ENCODE peak calls at places on chromosomes 2 and 18, in four cellular contexts. One of them, this sample, is unnamed.

GRCh38 chr2:147843421-147843863 is 1.4 kb upstream of the ACVR2A start:
- DNase-seq in endothelial cell of umbilical vein: no peak
- DNase-seq in GM23248: no peak
- DNase-seq in PC-3: no peak
- DNase-seq in this sample: no peak

GRCh38 chr18:73124165-73124564 is 256.4 kb upstream of the NETO1 start:
- DNase-seq in GM23248: no peak
- DNase-seq in PC-3: peak; percentile 65
- DNase-seq in endothelial cell of umbilical vein: no peak
- DNase-seq in this sample: peak; percentile 6

GRCh38 chr18:22789600-22789999 is 143.5 kb upstream of the RBBP8 start:
- DNase-seq in PC-3: no peak
- DNase-seq in endothelial cell of umbilical vein: no peak
- DNase-seq in GM23248: no peak
- DNase-seq in this sample: no peak

GRCh38 chr2:200786826-200787225 is 24.9 kb upstream of the BZW1 start:
- DNase-seq in endothelial cell of umbilical vein: peak; percentile 91
- DNase-seq in PC-3: peak; percentile 86
- DNase-seq in GM23248: peak; percentile 80
- DNase-seq in this sample: peak; percentile 43

GRCh38 chr2:64932327-64933216 is 56.6 kb upstream of the SLC1A4 start:
- DNase-seq in endothelial cell of umbilical vein: no peak
- DNase-seq in PC-3: no peak
- DNase-seq in GM23248: no peak
- DNase-seq in this sample: no peak

GRCh38 chr2:235080108-235080507 is 128.3 kb downstream of the SH3BP4 start:
- DNase-seq in GM23248: peak; percentile 83
- DNase-seq in endothelial cell of umbilical vein: no peak
- DNase-seq in PC-3: peak; percentile 71
- DNase-seq in this sample: no peak

GRCh38 chr2:20443276-20443920 is 3.5 kb upstream of the RHOB start:
- DNase-seq in PC-3: peak; percentile 71
- DNase-seq in endothelial cell of umbilical vein: peak; percentile 86
- DNase-seq in GM23248: peak; percentile 62
- DNase-seq in this sample: peak; percentile 65

GRCh38 chr2:123953848-123954247 is 71.2 kb upstream of the CNTNAP5 start:
- DNase-seq in PC-3: peak; percentile 97
- DNase-seq in GM23248: peak; percentile 19
- DNase-seq in endothelial cell of umbilical vein: no peak
- DNase-seq in this sample: peak; percentile 31

GRCh38 chr2:64168756-64169155 is 24.5 kb upstream of the PELI1 start:
- DNase-seq in endothelial cell of umbilical vein: no peak
- DNase-seq in PC-3: peak; percentile 10
- DNase-seq in GM23248: no peak
- DNase-seq in this sample: no peak

GRCh38 chr2:209682646-209683045 is 89.0 kb upstream of the UNC80 start:
- DNase-seq in PC-3: no peak
- DNase-seq in endothelial cell of umbilical vein: no peak
- DNase-seq in GM23248: no peak
- DNase-seq in this sample: no peak

GRCh38 chr2:201150454-201151020 is 32.4 kb upstream of the CASP10 start:
- DNase-seq in PC-3: no peak
- DNase-seq in endothelial cell of umbilical vein: no peak
- DNase-seq in GM23248: no peak
- DNase-seq in this sample: no peak

GRCh38 chr18:72086421-72086820 is 457.7 kb downstream of the CBLN2 start:
- DNase-seq in endothelial cell of umbilical vein: peak; percentile 39
- DNase-seq in GM23248: peak; percentile 26
- DNase-seq in PC-3: peak; percentile 44
- DNase-seq in this sample: peak; percentile 52

GRCh38 chr2:159227467-159227866 is 59.0 kb downstream of the WDSUB1 start:
- DNase-seq in GM23248: peak; percentile 42
- DNase-seq in endothelial cell of umbilical vein: no peak
- DNase-seq in PC-3: no peak
- DNase-seq in this sample: no peak

GRCh38 chr2:121974919-121975654 is 219.6 kb downstream of the TSN start:
- DNase-seq in endothelial cell of umbilical vein: peak; percentile 60
- DNase-seq in PC-3: peak; percentile 91
- DNase-seq in GM23248: peak; percentile 85
- DNase-seq in this sample: peak; percentile 92

GRCh38 chr2:181368036-181368435 is 89.2 kb upstream of the ITGA4 start:
- DNase-seq in GM23248: no peak
- DNase-seq in endothelial cell of umbilical vein: no peak
- DNase-seq in PC-3: peak; percentile 74
- DNase-seq in this sample: no peak

GRCh38 chr18:23337599-23338444 is 115.3 kb upstream of the RIOK3 start:
- DNase-seq in endothelial cell of umbilical vein: peak; percentile 58
- DNase-seq in GM23248: peak; percentile 46
- DNase-seq in PC-3: peak; percentile 12
- DNase-seq in this sample: peak; percentile 26

GRCh38 chr18:49786019-49786720 is 27.2 kb downstream of the ACAA2 start:
- DNase-seq in PC-3: no peak
- DNase-seq in endothelial cell of umbilical vein: no peak
- DNase-seq in GM23248: no peak
- DNase-seq in this sample: no peak

GRCh38 chr2:171248205-171248662 is 87.5 kb upstream of the TLK1 start:
- DNase-seq in GM23248: no peak
- DNase-seq in endothelial cell of umbilical vein: no peak
- DNase-seq in PC-3: no peak
- DNase-seq in this sample: no peak

GRCh38 chr2:143087033-143087432 is 42.2 kb upstream of the ARHGAP15 start:
- DNase-seq in endothelial cell of umbilical vein: no peak
- DNase-seq in GM23248: no peak
- DNase-seq in PC-3: no peak
- DNase-seq in this sample: no peak

GRCh38 chr2:6031165-6031867 is 339.1 kb downstream of the SOX11 start:
- DNase-seq in GM23248: no peak
- DNase-seq in PC-3: no peak
- DNase-seq in endothelial cell of umbilical vein: no peak
- DNase-seq in this sample: no peak

GRCh38 chr2:8535821-8536685 is 145.8 kb upstream of the ID2 start:
- DNase-seq in PC-3: no peak
- DNase-seq in endothelial cell of umbilical vein: no peak
- DNase-seq in GM23248: peak; percentile 54
- DNase-seq in this sample: no peak

GRCh38 chr18:43159091-43159490 is 43.6 kb upstream of the RIT2 start:
- DNase-seq in PC-3: no peak
- DNase-seq in endothelial cell of umbilical vein: no peak
- DNase-seq in GM23248: peak; percentile 6
- DNase-seq in this sample: no peak

GRCh38 chr2:236847538-236848263 is 238.0 kb upstream of the COPS8 start:
- DNase-seq in endothelial cell of umbilical vein: no peak
- DNase-seq in GM23248: no peak
- DNase-seq in PC-3: no peak
- DNase-seq in this sample: no peak

GRCh38 chr2:37633838-37634237 is 37.6 kb downstream of the CDC42EP3 start:
- DNase-seq in endothelial cell of umbilical vein: no peak
- DNase-seq in PC-3: no peak
- DNase-seq in GM23248: no peak
- DNase-seq in this sample: no peak

GRCh38 chr2:219698684-219699439 is 71.4 kb downstream of the SLC4A3 start:
- DNase-seq in PC-3: peak; percentile 62
- DNase-seq in GM23248: no peak
- DNase-seq in endothelial cell of umbilical vein: no peak
- DNase-seq in this sample: no peak

GRCh38 chr2:150866431-150866830 is 379.0 kb upstream of the RND3 start:
- DNase-seq in GM23248: peak; percentile 42
- DNase-seq in PC-3: no peak
- DNase-seq in endothelial cell of umbilical vein: no peak
- DNase-seq in this sample: no peak

GRCh38 chr18:22420649-22421048 is 2.9 kb upstream of the CTAGE1 start:
- DNase-seq in PC-3: no peak
- DNase-seq in GM23248: no peak
- DNase-seq in endothelial cell of umbilical vein: no peak
- DNase-seq in this sample: no peak

GRCh38 chr2:122145805-122146204 is 390.4 kb downstream of the TSN start:
- DNase-seq in PC-3: no peak
- DNase-seq in endothelial cell of umbilical vein: no peak
- DNase-seq in GM23248: no peak
- DNase-seq in this sample: no peak

GRCh38 chr2:71277536-71278103 is 50.7 kb upstream of the PAIP2B start:
- DNase-seq in GM23248: peak; percentile 55
- DNase-seq in endothelial cell of umbilical vein: peak; percentile 44
- DNase-seq in PC-3: peak; percentile 58
- DNase-seq in this sample: peak; percentile 35

GRCh38 chr2:212027681-212028628 is 510.6 kb downstream of the ERBB4 start:
- DNase-seq in GM23248: peak; percentile 37
- DNase-seq in endothelial cell of umbilical vein: peak; percentile 78
- DNase-seq in PC-3: no peak
- DNase-seq in this sample: no peak

GRCh38 chr2:165953306-165953654 is 296 bp downstream of the TTC21B start:
- DNase-seq in endothelial cell of umbilical vein: no peak
- DNase-seq in PC-3: peak; percentile 77
- DNase-seq in GM23248: no peak
- DNase-seq in this sample: no peak

GRCh38 chr18:41311571-41312240 is 643.3 kb upstream of the PIK3C3 start:
- DNase-seq in PC-3: no peak
- DNase-seq in GM23248: no peak
- DNase-seq in endothelial cell of umbilical vein: no peak
- DNase-seq in this sample: no peak

GRCh38 chr2:151766421-151767153 is 32.3 kb upstream of the NEB start:
- DNase-seq in GM23248: no peak
- DNase-seq in PC-3: no peak
- DNase-seq in endothelial cell of umbilical vein: peak; percentile 33
- DNase-seq in this sample: no peak

GRCh38 chr2:49616800-49617199 is 462.5 kb upstream of the FSHR start:
- DNase-seq in endothelial cell of umbilical vein: no peak
- DNase-seq in GM23248: peak; percentile 12
- DNase-seq in PC-3: peak; percentile 42
- DNase-seq in this sample: peak; percentile 40

GRCh38 chr2:231877533-231878456 is 48.4 kb downstream of the NPPC start:
- DNase-seq in endothelial cell of umbilical vein: no peak
- DNase-seq in PC-3: peak; percentile 12
- DNase-seq in GM23248: no peak
- DNase-seq in this sample: no peak

GRCh38 chr2:31379102-31379501 is 35.4 kb downstream of the XDH start:
- DNase-seq in GM23248: no peak
- DNase-seq in endothelial cell of umbilical vein: no peak
- DNase-seq in PC-3: no peak
- DNase-seq in this sample: no peak

GRCh38 chr2:132923787-132924186 is 253.8 kb upstream of the LYPD1 start:
- DNase-seq in PC-3: peak; percentile 77
- DNase-seq in GM23248: peak; percentile 56
- DNase-seq in endothelial cell of umbilical vein: no peak
- DNase-seq in this sample: peak; percentile 9

GRCh38 chr18:46668135-46668534 is 11.1 kb upstream of the LOXHD1 start:
- DNase-seq in GM23248: no peak
- DNase-seq in endothelial cell of umbilical vein: no peak
- DNase-seq in PC-3: no peak
- DNase-seq in this sample: no peak

GRCh38 chr2:63590621-63591408 is 2.1 kb downstream of the MDH1 start:
- DNase-seq in endothelial cell of umbilical vein: no peak
- DNase-seq in GM23248: peak; percentile 31
- DNase-seq in PC-3: no peak
- DNase-seq in this sample: peak; percentile 49

GRCh38 chr2:240532032-240532775 is 25.6 kb downstream of the ANKMY1 start:
- DNase-seq in GM23248: peak; percentile 19
- DNase-seq in PC-3: no peak
- DNase-seq in endothelial cell of umbilical vein: no peak
- DNase-seq in this sample: no peak
- H3K79me2 ChIP-seq in GM23248: no peaks in the 10 kb centered on the region
- H3K79me2 ChIP-seq in PC-3: no peaks in the 10 kb centered on the region
- H3K79me2 ChIP-seq in endothelial cell of umbilical vein: no peaks in the 10 kb centered on the region
- H3K79me2 ChIP-seq in this sample: no peaks in the 10 kb centered on the region

DNA sequence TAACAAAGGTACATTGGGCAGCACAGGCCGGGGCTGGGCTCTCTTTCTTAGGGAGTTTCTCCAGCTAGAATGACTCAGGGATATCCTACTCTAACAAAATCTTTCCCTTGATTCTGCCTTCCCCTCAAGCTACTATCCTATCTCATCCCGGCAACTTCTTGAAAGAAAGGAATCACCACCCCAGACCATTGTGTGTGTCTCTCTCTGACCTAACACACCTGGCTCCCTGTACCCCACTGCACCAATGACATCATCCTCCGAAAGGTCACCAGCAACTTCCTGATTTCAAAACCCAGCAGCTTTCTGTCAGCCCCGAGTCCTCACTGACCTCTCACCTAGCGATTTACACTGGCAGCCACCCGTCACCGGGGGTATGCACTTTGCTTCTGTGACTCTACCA is 72.1 kb upstream of the MAP4K4 start:
- DNase-seq in GM23248: peak; percentile 14
- DNase-seq in endothelial cell of umbilical vein: no peak
- DNase-seq in PC-3: no peak
- DNase-seq in this sample: peak; percentile 12
- H3K9me3 ChIP-seq in GM23248: no peaks in the 10 kb centered on the region
- H3K9me3 ChIP-seq in endothelial cell of umbilical vein: no peaks in the 10 kb centered on the region
- H3K9me3 ChIP-seq in PC-3: no peaks in the 10 kb centered on the region
- H3K9me3 ChIP-seq in this sample: no peaks in the 10 kb centered on the region

DNA sequence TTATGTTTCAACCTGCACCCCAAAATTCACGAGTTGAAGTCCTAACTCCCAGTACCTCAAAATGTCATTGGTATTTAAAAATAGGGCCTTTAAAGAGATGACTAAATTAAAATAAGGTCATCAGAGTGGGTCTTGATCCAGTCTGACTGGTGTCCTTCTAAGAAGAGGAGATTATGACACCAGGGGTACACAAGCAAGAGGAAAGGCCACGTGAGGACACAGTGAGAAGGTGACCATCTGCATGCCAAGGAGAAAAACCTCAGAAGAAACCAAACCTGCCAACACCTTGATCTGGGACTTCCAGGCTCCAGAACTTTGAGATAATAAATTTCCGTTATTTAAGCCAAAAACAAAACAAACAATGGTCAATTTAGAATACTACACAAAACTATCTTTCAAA is 22.6 kb downstream of the ROCK2 start:
- DNase-seq in GM23248: no peak
- DNase-seq in endothelial cell of umbilical vein: no peak
- DNase-seq in PC-3: no peak
- DNase-seq in this sample: no peak
- H3K79me2 ChIP-seq in GM23248: peaks cover 97% of the 10 kb centered on the region
- H3K79me2 ChIP-seq in endothelial cell of umbilical vein: peaks cover 74% of the 10 kb centered on the region
- H3K79me2 ChIP-seq in PC-3: peaks cover 76% of the 10 kb centered on the region
- H3K79me2 ChIP-seq in this sample: peaks cover 87% of the 10 kb centered on the region

DNA sequence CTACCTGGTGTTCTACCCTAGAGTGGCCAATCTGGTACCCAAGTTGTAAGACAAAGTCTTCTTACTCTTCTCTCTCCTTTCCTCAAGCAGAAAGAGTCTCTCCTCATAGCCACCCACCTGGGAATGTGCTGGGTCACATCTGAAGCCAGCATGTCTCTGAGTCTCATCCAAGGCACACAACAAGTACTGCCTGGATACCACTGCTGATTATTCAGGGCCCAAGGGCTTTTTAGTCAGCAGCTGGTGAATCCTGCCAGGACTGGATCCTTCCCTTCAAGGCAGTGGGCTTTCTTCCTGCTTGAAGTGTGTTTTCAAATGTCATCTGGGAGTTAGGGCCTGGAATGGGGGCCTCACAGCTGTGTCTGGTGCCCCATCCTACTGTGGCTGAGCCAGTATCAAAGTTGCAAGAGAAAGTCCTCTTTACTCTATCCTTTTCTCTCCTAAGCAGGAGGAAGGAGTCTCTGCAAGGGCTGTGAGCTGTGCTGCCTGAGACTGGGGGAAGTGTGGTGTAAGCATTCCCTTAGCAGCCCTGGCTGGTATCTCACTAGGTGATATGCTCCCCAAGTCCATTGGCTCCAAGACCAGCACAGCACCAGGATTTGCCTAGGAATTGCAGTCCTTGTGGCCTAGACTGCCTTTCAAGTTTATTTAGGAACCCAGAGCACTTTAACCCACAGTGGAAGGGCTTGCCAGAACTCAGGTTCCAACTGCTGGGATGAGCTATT is 27.2 kb downstream of the OXER1 start:
- DNase-seq in PC-3: no peak
- DNase-seq in endothelial cell of umbilical vein: no peak
- DNase-seq in GM23248: peak; percentile 15
- DNase-seq in this sample: no peak
- H3K9me3 ChIP-seq in PC-3: no peaks in the 10 kb centered on the region
- H3K9me3 ChIP-seq in endothelial cell of umbilical vein: no peaks in the 10 kb centered on the region
- H3K9me3 ChIP-seq in GM23248: no peaks in the 10 kb centered on the region
- H3K9me3 ChIP-seq in this sample: no peaks in the 10 kb centered on the region